ENCODE peak calls at places on chromosomes 16 and 17, in nine cellular contexts. D is uterus, T is psoas muscle, J is DND-41, H is endodermal cell, Q is ovary, W is neural progenitor cell, S is BE2C, O is brain microvascular endothelial cell. C is an unnamed sample. For H3K36me3, the result is how much of the 10 kb centered on the place peaks cover.

GRCh38 chr17:77833769-77834168 is 124.7 kb upstream of the TNRC6C start:
- DNase-seq in D (no peak), T (peak), J (no peak), H (no peak), Q (no peak), W (no peak), S (no peak), O (no peak), C (no peak)

GRCh38 chr17:21194210-21194609 is 19.8 kb downstream of the TMEM11 start:
- DNase-seq in D (no peak), T (peak), J (no peak), H (no peak), Q (no peak), W (no peak), S (peak), O (no peak), C (no peak)

GRCh38 chr16:20348365-20349185 is 3.9 kb downstream of the UMOD start:
- DNase-seq in D (no peak), T (no peak), J (no peak), H (peak), Q (no peak), W (peak), S (no peak), O (no peak), C (peak)

GRCh38 chr17:39659286-39660010 is 5.7 kb upstream of the TCAP start:
- DNase-seq in D (no peak), T (no peak), J (no peak), H (no peak), Q (no peak), W (no peak), S (no peak), O (no peak), C (no peak)

GRCh38 chr17:68972119-68972704 is 17.0 kb upstream of the ABCA8 start:
- DNase-seq in D (no peak), T (no peak), J (no peak), H (no peak), Q (peak), W (peak), S (no peak), O (peak), C (no peak)

GRCh38 chr17:50522766-50523165 is 9.8 kb upstream of the EPN3 start:
- DNase-seq in D (no peak), T (no peak), J (no peak), H (no peak), Q (no peak), W (no peak), S (no peak), O (no peak), C (no peak)

GRCh38 chr16:27195941-27196595 is 7.3 kb upstream of the KDM8 start:
- DNase-seq in D (no peak), T (no peak), J (no peak), H (no peak), Q (no peak), W (no peak), S (no peak), O (no peak), C (no peak)

GRCh38 chr17:17027442-17028058 is 14.7 kb upstream of the MPRIP start:
- DNase-seq in D (no peak), T (no peak), J (no peak), H (no peak), Q (no peak), W (no peak), S (no peak), O (no peak), C (no peak)

GRCh38 chr17:21286066-21286770 is 1.7 kb downstream of the MAP2K3 start:
- DNase-seq in D (peak), T (peak), J (no peak), H (no peak), Q (peak), W (peak), S (peak), O (peak), C (no peak)

GRCh38 chr17:8844229-8845218 is 22.9 kb downstream of the PIK3R6 start:
- DNase-seq in D (no peak), T (no peak), J (no peak), H (no peak), Q (no peak), W (no peak), S (no peak), O (no peak), C (no peak)

GRCh38 chr17:40722146-40722720 is 18.7 kb upstream of the KRT24 start:
- DNase-seq in D (no peak), T (no peak), J (no peak), H (no peak), Q (no peak), W (no peak), S (no peak), O (no peak), C (no peak)

GRCh38 chr16:82653550-82654511 is 27.1 kb downstream of the CDH13 start:
- DNase-seq in D (no peak), T (no peak), J (peak), H (no peak), Q (no peak), W (no peak), S (no peak), O (peak), C (peak)

GRCh38 chr16:62280556-62280955 is 244.3 kb upstream of the CDH8 start:
- DNase-seq in D (no peak), T (no peak), J (no peak), H (no peak), Q (no peak), W (no peak), S (no peak), O (no peak), C (no peak)

GRCh38 chr17:81034168-81034777 is 678 bp upstream of the BAIAP2 start:
- DNase-seq in D (no peak), T (no peak), J (no peak), H (no peak), Q (no peak), W (peak), S (no peak), O (no peak), C (no peak)

GRCh38 chr17:73336613-73337400 is 25.0 kb upstream of the CDC42EP4 start:
- DNase-seq in D (no peak), T (no peak), J (no peak), H (no peak), Q (no peak), W (no peak), S (no peak), O (no peak), C (no peak)

GRCh38 chr17:80791758-80792284 is 199.8 kb upstream of the CHMP6 start:
- DNase-seq in D (peak), T (peak), J (peak), H (peak), Q (peak), W (no peak), S (no peak), O (peak), C (peak)

GRCh38 chr16:54370653-54371052 is 84.1 kb upstream of the IRX3 start:
- DNase-seq in D (no peak), T (peak), J (no peak), H (peak), Q (no peak), W (peak), S (no peak), O (no peak), C (no peak)

GRCh38 chr16:10646581-10647263 is 48.0 kb downstream of the TEKT5 start:
- DNase-seq in D (no peak), T (no peak), J (no peak), H (no peak), Q (no peak), W (no peak), S (no peak), O (no peak), C (no peak)

GRCh38 chr16:84368327-84368996 is at the start of gene ATP2C2:
- DNase-seq in D (no peak), T (no peak), J (no peak), H (peak), Q (no peak), W (peak), S (no peak), O (no peak), C (no peak)

GRCh38 chr17:44901323-44901965 is 2.2 kb upstream of the EFTUD2 start:
- DNase-seq in D (no peak), T (no peak), J (no peak), H (no peak), Q (no peak), W (no peak), S (no peak), O (peak), C (no peak)

GRCh38 chr16:30010817-30011504 is at the start of gene DOC2A:
- DNase-seq in D (no peak), T (no peak), J (peak), H (peak), Q (no peak), W (peak), S (peak), O (no peak), C (no peak)

GRCh38 chr17:28655160-28655559 is 6.5 kb downstream of the SDF2 start:
- DNase-seq in D (no peak), T (no peak), J (no peak), H (no peak), Q (no peak), W (no peak), S (no peak), O (no peak), C (no peak)

GRCh38 chr16:64397042-64397441 is 724.8 kb downstream of the CDH11 start:
- DNase-seq in D (no peak), T (no peak), J (no peak), H (no peak), Q (no peak), W (no peak), S (no peak), O (peak), C (no peak)

GRCh38 chr16:4360538-4361021 is 9.5 kb upstream of the PAM16 start:
- DNase-seq in D (no peak), T (no peak), J (peak), H (peak), Q (peak), W (peak), S (peak), O (no peak), C (no peak)

GRCh38 chr17:2711608-2712299 is at the start of gene CLUH:
- DNase-seq in D (peak), T (peak), J (peak), H (peak), Q (peak), W (peak), S (peak), O (peak), C (peak)

GRCh38 chr16:27511657-27512056 is 38.1 kb downstream of the GTF3C1 start:
- DNase-seq in D (no peak), T (peak), J (no peak), H (no peak), Q (no peak), W (no peak), S (no peak), O (no peak), C (no peak)

GRCh38 chr17:41397003-41397665 is at the start of gene KRT31:
- DNase-seq in D (no peak), T (no peak), J (no peak), H (peak), Q (no peak), W (no peak), S (no peak), O (no peak), C (no peak)

GRCh38 chr16:75225092-75225491 is 6.3 kb downstream of the CTRB1 start:
- DNase-seq in D (no peak), T (peak), J (no peak), H (no peak), Q (no peak), W (no peak), S (no peak), O (no peak), C (no peak)

GRCh38 chr17:49896860-49897259 is 49.0 kb upstream of the TAC4 start:
- DNase-seq in D (no peak), T (no peak), J (no peak), H (no peak), Q (no peak), W (no peak), S (no peak), O (no peak), C (no peak)

GRCh38 chr17:28598799-28599310 is at the start of gene SPAG5:
- DNase-seq in D (peak), T (peak), J (peak), H (peak), Q (peak), W (peak), S (peak), O (peak), C (peak)

GRCh38 chr16:70706948-70707465 is 21.2 kb upstream of the MTSS2 start:
- DNase-seq in D (peak), T (no peak), J (no peak), H (no peak), Q (peak), W (no peak), S (no peak), O (peak), C (no peak)

GRCh38 chr16:16083421-16084156 is 134.2 kb downstream of the ABCC1 start:
- DNase-seq in D (no peak), T (no peak), J (peak), H (no peak), Q (no peak), W (no peak), S (peak), O (peak), C (no peak)

GRCh38 chr17:17635126-17635525 is 43.6 kb upstream of the PEMT start:
- DNase-seq in D (no peak), T (no peak), J (no peak), H (no peak), Q (no peak), W (no peak), S (no peak), O (no peak), C (no peak)

GRCh38 chr16:74667215-74667765 is 613 bp upstream of the RFWD3 start:
- DNase-seq in D (no peak), T (peak), J (peak), H (peak), Q (peak), W (peak), S (peak), O (no peak), C (peak)

GRCh38 chr17:68600123-68600880 is 865 bp downstream of the FAM20A start:
- DNase-seq in D (peak), T (peak), J (no peak), H (peak), Q (peak), W (peak), S (peak), O (no peak), C (peak)

DNA sequence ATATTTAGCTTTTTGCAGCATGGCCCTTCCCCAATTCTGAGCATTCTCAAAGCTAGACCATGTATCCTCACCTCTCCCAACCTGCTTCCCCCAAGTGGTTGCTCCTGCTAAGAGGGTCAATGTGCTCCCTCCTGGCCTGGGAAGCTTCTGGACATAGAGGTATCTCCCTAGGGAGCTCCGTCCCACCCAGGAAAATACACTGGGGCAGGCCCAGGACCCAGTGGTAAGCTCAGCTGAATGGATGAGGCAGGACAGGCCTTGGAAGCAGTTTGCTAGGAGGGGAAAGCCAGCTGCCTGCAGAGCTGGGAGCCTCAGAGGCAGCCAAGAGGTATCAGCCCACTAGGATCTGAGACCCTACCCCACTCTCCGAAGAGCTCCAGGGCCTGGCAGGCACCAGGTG is 1721.6 kb downstream of the TP53TG3F start:
- DNase-seq in D (no peak), T (no peak), J (no peak), H (no peak), Q (no peak), W (no peak), S (no peak), O (no peak), C (no peak)
- TF ChIP-seq CTCF in D (no peak), T (no peak), J (no peak), H (no peak), Q (no peak), W (no peak), S (no peak), O (no peak), C (no peak)

GRCh38 chr16:31148281-31148728 is 1.6 kb downstream of the PRSS36 start:
- DNase-seq in D (no peak), T (no peak), J (no peak), H (peak), Q (no peak), W (peak), S (no peak), O (no peak), C (no peak)
- H3K4me3 ChIP-seq in D (no peak), T (no peak), J (no peak), H (no peak), Q (no peak), W (peak), S (no peak), O (no peak), C (no peak)

GRCh38 chr17:46928472-46929261 is 5.7 kb downstream of the GOSR2 start:
- DNase-seq in D (no peak), T (no peak), J (no peak), H (no peak), Q (no peak), W (no peak), S (no peak), O (no peak), C (no peak)

GRCh38 chr17:46931596-46931995 is 8.6 kb downstream of the GOSR2 start:
- DNase-seq in D (no peak), T (no peak), J (no peak), H (no peak), Q (no peak), W (no peak), S (no peak), O (no peak), C (no peak)

GRCh38 chr17:46925185-46925858 is 2.4 kb downstream of the GOSR2 start:
- DNase-seq in D (no peak), T (no peak), J (no peak), H (no peak), Q (no peak), W (no peak), S (no peak), O (no peak), C (no peak)

GRCh38 chr17:46929413-46929812 is 6.5 kb downstream of the GOSR2 start:
- DNase-seq in D (no peak), T (no peak), J (no peak), H (no peak), Q (no peak), W (no peak), S (peak), O (peak), C (no peak)

GRCh38 chr17:46930083-46930482 is 7.1 kb downstream of the GOSR2 start:
- DNase-seq in D (no peak), T (no peak), J (no peak), H (no peak), Q (no peak), W (no peak), S (no peak), O (no peak), C (no peak)
- H3K36me3 ChIP-seq in D (under half), T (under half), J (half or more), H (half or more), Q (under half), W (under half), S (under half), O (under half), C (under half)

GRCh38 chr17:4711671-4712111 is 1.3 kb downstream of the ARRB2 start:
- DNase-seq in D (no peak), T (peak), J (no peak), H (no peak), Q (no peak), W (no peak), S (no peak), O (no peak), C (no peak)

GRCh38 chr17:4708436-4708835 is 2.0 kb upstream of the ARRB2 start:
- DNase-seq in D (no peak), T (no peak), J (peak), H (peak), Q (no peak), W (peak), S (peak), O (no peak), C (no peak)

GRCh38 chr17:4712526-4712925 is 2.1 kb downstream of the ARRB2 start:
- DNase-seq in D (no peak), T (no peak), J (no peak), H (no peak), Q (no peak), W (no peak), S (no peak), O (no peak), C (no peak)

GRCh38 chr17:4710693-4711634 is 532 bp downstream of the ARRB2 start:
- DNase-seq in D (no peak), T (peak), J (peak), H (no peak), Q (no peak), W (no peak), S (no peak), O (no peak), C (no peak)

GRCh38 chr17:4709794-4710692 is at the start of gene ARRB2:
- DNase-seq in D (peak), T (peak), J (peak), H (peak), Q (peak), W (peak), S (peak), O (peak), C (peak)
- TF ChIP-seq CTCF in D (peak), T (peak), J (peak), H (peak), Q (peak), W (peak), S (peak), O (peak), C (peak)

GRCh38 chr16:67885545-67885944 is 860 bp downstream of the NRN1L start:
- DNase-seq in D (no peak), T (no peak), J (no peak), H (peak), Q (no peak), W (no peak), S (no peak), O (no peak), C (no peak)
- H3K4me3 ChIP-seq in D (no peak), T (no peak), J (no peak), H (no peak), Q (no peak), W (no peak), S (no peak), O (no peak), C (no peak)

GRCh38 chr16:2092866-2093265 is 42.8 kb downstream of the PKD1 start:
- DNase-seq in D (no peak), T (no peak), J (no peak), H (no peak), Q (no peak), W (no peak), S (no peak), O (no peak), C (no peak)
- H3K36me3 ChIP-seq in D (under half), T (under half), J (half or more), H (under half), Q (under half), W (under half), S (half or more), O (half or more), C (under half)

DNA sequence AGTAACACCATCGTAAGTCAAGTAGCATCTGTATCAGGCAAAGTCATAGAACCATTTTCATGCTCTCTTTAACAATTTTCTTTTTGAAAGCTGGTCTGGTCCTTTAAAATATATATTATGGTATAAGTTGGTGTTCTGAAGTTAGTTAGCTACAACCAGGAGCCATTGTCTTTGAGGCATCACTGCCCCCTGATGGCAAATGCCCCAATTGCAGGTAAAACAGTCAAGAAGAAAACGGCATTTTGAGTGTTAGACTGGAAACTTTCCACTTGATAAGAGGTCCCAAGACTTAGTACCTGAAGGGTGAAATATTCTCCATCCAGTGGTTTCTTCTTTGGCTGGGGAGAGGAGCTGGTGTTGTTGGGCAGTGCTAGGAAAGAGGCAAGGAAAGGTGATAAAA is 14.1 kb downstream of the TP53 start:
- DNase-seq in D (no peak), T (no peak), J (peak), H (peak), Q (no peak), W (peak), S (no peak), O (no peak), C (no peak)
- TF ChIP-seq CTCF in D (no peak), T (peak), J (peak), H (peak), Q (no peak), W (peak), S (peak), O (peak), C (peak)

C was measured in GM06990.